ENCODE peak calls at places on chromosomes 6 and 20, in ten cellular contexts. One of them, this sample, is unnamed.

GRCh38 chr6:93036835-93037234 is 382.5 kb downstream of the EPHA7 start:
- DNase-seq in lower leg skin: no peak
- DNase-seq in GM06990: no peak
- DNase-seq in pancreas: no peak
- DNase-seq in tibial nerve: no peak
- DNase-seq in fibroblast of pulmonary artery: peak; percentile 59
- DNase-seq in epithelial cell of proximal tubule: peak; percentile 13
- DNase-seq in foreskin fibroblast: peak; percentile 1
- DNase-seq in fibroblast of the aortic adventitia: peak; percentile 5
- DNase-seq in psoas muscle: no peak
- DNase-seq in this sample: no peak

GRCh38 chr20:48603819-48604405 is 223.9 kb downstream of the PREX1 start:
- DNase-seq in fibroblast of the aortic adventitia: no peak
- DNase-seq in psoas muscle: no peak
- DNase-seq in tibial nerve: peak; percentile 6
- DNase-seq in pancreas: peak; percentile 46
- DNase-seq in GM06990: no peak
- DNase-seq in foreskin fibroblast: no peak
- DNase-seq in lower leg skin: no peak
- DNase-seq in epithelial cell of proximal tubule: no peak
- DNase-seq in fibroblast of pulmonary artery: no peak
- DNase-seq in this sample: no peak

GRCh38 chr20:46990811-46991567 is 96.3 kb downstream of the EYA2 start:
- DNase-seq in tibial nerve: no peak
- DNase-seq in GM06990: no peak
- DNase-seq in fibroblast of pulmonary artery: no peak
- DNase-seq in lower leg skin: no peak
- DNase-seq in psoas muscle: no peak
- DNase-seq in epithelial cell of proximal tubule: no peak
- DNase-seq in pancreas: no peak
- DNase-seq in fibroblast of the aortic adventitia: no peak
- DNase-seq in foreskin fibroblast: no peak
- DNase-seq in this sample: no peak

GRCh38 chr6:35833534-35833933 is 28.4 kb downstream of the LHFPL5 start:
- DNase-seq in fibroblast of pulmonary artery: peak; percentile 6
- DNase-seq in epithelial cell of proximal tubule: peak; percentile 13
- DNase-seq in tibial nerve: no peak
- DNase-seq in pancreas: no peak
- DNase-seq in GM06990: no peak
- DNase-seq in fibroblast of the aortic adventitia: no peak
- DNase-seq in psoas muscle: no peak
- DNase-seq in lower leg skin: no peak
- DNase-seq in foreskin fibroblast: peak; percentile 22
- DNase-seq in this sample: no peak

GRCh38 chr20:10090588-10091166 is 55.9 kb downstream of the ANKEF1 start:
- DNase-seq in psoas muscle: peak; percentile 12
- DNase-seq in fibroblast of pulmonary artery: peak; percentile 72
- DNase-seq in tibial nerve: no peak
- DNase-seq in pancreas: no peak
- DNase-seq in foreskin fibroblast: peak; percentile 83
- DNase-seq in GM06990: no peak
- DNase-seq in epithelial cell of proximal tubule: no peak
- DNase-seq in lower leg skin: peak; percentile 40
- DNase-seq in fibroblast of the aortic adventitia: peak; percentile 71
- DNase-seq in this sample: peak; percentile 39

GRCh38 chr6:147040041-147040440 is 164.2 kb upstream of the STXBP5 start:
- DNase-seq in psoas muscle: no peak
- DNase-seq in GM06990: no peak
- DNase-seq in fibroblast of the aortic adventitia: peak; percentile 72
- DNase-seq in tibial nerve: no peak
- DNase-seq in fibroblast of pulmonary artery: peak; percentile 30
- DNase-seq in epithelial cell of proximal tubule: no peak
- DNase-seq in pancreas: no peak
- DNase-seq in foreskin fibroblast: no peak
- DNase-seq in lower leg skin: no peak
- DNase-seq in this sample: no peak

GRCh38 chr20:20549267-20549612 is 163.2 kb downstream of the RALGAPA2 start:
- DNase-seq in psoas muscle: no peak
- DNase-seq in foreskin fibroblast: no peak
- DNase-seq in lower leg skin: peak; percentile 39
- DNase-seq in GM06990: no peak
- DNase-seq in fibroblast of the aortic adventitia: peak; percentile 3
- DNase-seq in pancreas: no peak
- DNase-seq in epithelial cell of proximal tubule: no peak
- DNase-seq in fibroblast of pulmonary artery: no peak
- DNase-seq in tibial nerve: no peak
- DNase-seq in this sample: no peak

GRCh38 chr20:38023181-38024085 is 9.8 kb downstream of the TTI1 start:
- DNase-seq in psoas muscle: no peak
- DNase-seq in GM06990: no peak
- DNase-seq in tibial nerve: no peak
- DNase-seq in lower leg skin: no peak
- DNase-seq in epithelial cell of proximal tubule: no peak
- DNase-seq in foreskin fibroblast: peak; percentile 85
- DNase-seq in pancreas: no peak
- DNase-seq in fibroblast of the aortic adventitia: peak; percentile 31
- DNase-seq in fibroblast of pulmonary artery: peak; percentile 64
- DNase-seq in this sample: no peak

GRCh38 chr6:115847671-115848070 is 213.0 kb downstream of the FRK start:
- DNase-seq in pancreas: no peak
- DNase-seq in tibial nerve: no peak
- DNase-seq in psoas muscle: no peak
- DNase-seq in epithelial cell of proximal tubule: no peak
- DNase-seq in foreskin fibroblast: no peak
- DNase-seq in lower leg skin: no peak
- DNase-seq in GM06990: no peak
- DNase-seq in fibroblast of the aortic adventitia: no peak
- DNase-seq in fibroblast of pulmonary artery: no peak
- DNase-seq in this sample: no peak
- TF ChIP-seq CTCF in pancreas: no peak
- TF ChIP-seq CTCF in tibial nerve: no peak
- TF ChIP-seq CTCF in psoas muscle: no peak
- TF ChIP-seq CTCF in epithelial cell of proximal tubule: no peak
- TF ChIP-seq CTCF in foreskin fibroblast: no peak
- TF ChIP-seq CTCF in lower leg skin: no peak
- TF ChIP-seq CTCF in GM06990: no peak
- TF ChIP-seq CTCF in fibroblast of the aortic adventitia: no peak
- TF ChIP-seq CTCF in fibroblast of pulmonary artery: no peak
- TF ChIP-seq CTCF in this sample: no peak

GRCh38 chr20:58634818-58635665 is 16.0 kb upstream of the STX16 start:
- DNase-seq in GM06990: no peak
- DNase-seq in fibroblast of the aortic adventitia: no peak
- DNase-seq in lower leg skin: no peak
- DNase-seq in foreskin fibroblast: peak; percentile 28
- DNase-seq in pancreas: no peak
- DNase-seq in fibroblast of pulmonary artery: no peak
- DNase-seq in tibial nerve: no peak
- DNase-seq in psoas muscle: no peak
- DNase-seq in epithelial cell of proximal tubule: no peak
- DNase-seq in this sample: no peak

GRCh38 chr20:58636396-58636982 is 14.6 kb upstream of the STX16 start:
- DNase-seq in pancreas: no peak
- DNase-seq in fibroblast of the aortic adventitia: no peak
- DNase-seq in GM06990: no peak
- DNase-seq in lower leg skin: no peak
- DNase-seq in epithelial cell of proximal tubule: no peak
- DNase-seq in tibial nerve: no peak
- DNase-seq in psoas muscle: no peak
- DNase-seq in foreskin fibroblast: no peak
- DNase-seq in fibroblast of pulmonary artery: no peak
- DNase-seq in this sample: no peak

GRCh38 chr20:58638467-58639181 is 12.5 kb upstream of the STX16 start:
- DNase-seq in GM06990: no peak
- DNase-seq in psoas muscle: no peak
- DNase-seq in fibroblast of the aortic adventitia: no peak
- DNase-seq in epithelial cell of proximal tubule: no peak
- DNase-seq in fibroblast of pulmonary artery: no peak
- DNase-seq in foreskin fibroblast: no peak
- DNase-seq in pancreas: no peak
- DNase-seq in tibial nerve: no peak
- DNase-seq in lower leg skin: no peak
- DNase-seq in this sample: no peak

GRCh38 chr20:58637466-58638198 is 13.5 kb upstream of the STX16 start:
- DNase-seq in epithelial cell of proximal tubule: no peak
- DNase-seq in tibial nerve: no peak
- DNase-seq in GM06990: no peak
- DNase-seq in pancreas: no peak
- DNase-seq in foreskin fibroblast: no peak
- DNase-seq in fibroblast of the aortic adventitia: no peak
- DNase-seq in lower leg skin: no peak
- DNase-seq in psoas muscle: no peak
- DNase-seq in fibroblast of pulmonary artery: no peak
- DNase-seq in this sample: no peak

DNA sequence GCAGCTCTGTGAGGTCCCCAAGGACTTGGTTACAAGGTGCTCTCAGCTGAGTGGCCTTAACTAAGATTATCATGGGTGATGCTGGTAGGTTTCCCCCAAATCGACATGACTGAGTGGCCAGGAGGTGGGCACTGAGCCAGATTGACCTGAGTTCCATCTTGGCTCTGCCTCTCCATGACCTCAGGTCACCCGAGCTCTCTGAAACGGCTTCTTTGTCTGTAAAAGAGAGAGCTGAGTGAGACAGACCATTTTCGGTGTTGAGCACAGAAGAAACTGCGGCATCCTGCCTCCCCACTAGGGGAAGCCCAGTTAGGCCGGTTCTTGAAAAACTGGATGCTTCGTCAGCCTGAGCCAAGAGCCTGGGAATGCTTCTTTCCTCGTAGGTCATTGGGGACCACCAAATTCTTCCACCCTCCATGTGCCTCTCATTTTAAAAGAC is 14.1 kb upstream of the STX16 start:
- DNase-seq in foreskin fibroblast: no peak
- DNase-seq in fibroblast of the aortic adventitia: no peak
- DNase-seq in lower leg skin: no peak
- DNase-seq in psoas muscle: no peak
- DNase-seq in GM06990: no peak
- DNase-seq in fibroblast of pulmonary artery: no peak
- DNase-seq in pancreas: no peak
- DNase-seq in epithelial cell of proximal tubule: no peak
- DNase-seq in tibial nerve: no peak
- DNase-seq in this sample: no peak
- TF ChIP-seq CTCF in foreskin fibroblast: no peak
- TF ChIP-seq CTCF in fibroblast of the aortic adventitia: peak; percentile 53
- TF ChIP-seq CTCF in lower leg skin: no peak
- TF ChIP-seq CTCF in psoas muscle: no peak
- TF ChIP-seq CTCF in GM06990: no peak
- TF ChIP-seq CTCF in fibroblast of pulmonary artery: peak; percentile 36
- TF ChIP-seq CTCF in pancreas: no peak
- TF ChIP-seq CTCF in epithelial cell of proximal tubule: peak; percentile 36
- TF ChIP-seq CTCF in tibial nerve: peak; percentile 9
- TF ChIP-seq CTCF in this sample: peak; percentile 22

GRCh38 chr6:110996661-110997060 is 14.8 kb downstream of the RPF2 start:
- DNase-seq in tibial nerve: no peak
- DNase-seq in fibroblast of the aortic adventitia: no peak
- DNase-seq in psoas muscle: no peak
- DNase-seq in foreskin fibroblast: no peak
- DNase-seq in epithelial cell of proximal tubule: no peak
- DNase-seq in GM06990: no peak
- DNase-seq in pancreas: no peak
- DNase-seq in lower leg skin: no peak
- DNase-seq in fibroblast of pulmonary artery: no peak
- DNase-seq in this sample: no peak

GRCh38 chr6:111002350-111002749 is 20.5 kb downstream of the RPF2 start:
- DNase-seq in epithelial cell of proximal tubule: no peak
- DNase-seq in GM06990: no peak
- DNase-seq in pancreas: no peak
- DNase-seq in fibroblast of pulmonary artery: no peak
- DNase-seq in tibial nerve: no peak
- DNase-seq in fibroblast of the aortic adventitia: no peak
- DNase-seq in psoas muscle: no peak
- DNase-seq in lower leg skin: no peak
- DNase-seq in foreskin fibroblast: no peak
- DNase-seq in this sample: no peak

DNA sequence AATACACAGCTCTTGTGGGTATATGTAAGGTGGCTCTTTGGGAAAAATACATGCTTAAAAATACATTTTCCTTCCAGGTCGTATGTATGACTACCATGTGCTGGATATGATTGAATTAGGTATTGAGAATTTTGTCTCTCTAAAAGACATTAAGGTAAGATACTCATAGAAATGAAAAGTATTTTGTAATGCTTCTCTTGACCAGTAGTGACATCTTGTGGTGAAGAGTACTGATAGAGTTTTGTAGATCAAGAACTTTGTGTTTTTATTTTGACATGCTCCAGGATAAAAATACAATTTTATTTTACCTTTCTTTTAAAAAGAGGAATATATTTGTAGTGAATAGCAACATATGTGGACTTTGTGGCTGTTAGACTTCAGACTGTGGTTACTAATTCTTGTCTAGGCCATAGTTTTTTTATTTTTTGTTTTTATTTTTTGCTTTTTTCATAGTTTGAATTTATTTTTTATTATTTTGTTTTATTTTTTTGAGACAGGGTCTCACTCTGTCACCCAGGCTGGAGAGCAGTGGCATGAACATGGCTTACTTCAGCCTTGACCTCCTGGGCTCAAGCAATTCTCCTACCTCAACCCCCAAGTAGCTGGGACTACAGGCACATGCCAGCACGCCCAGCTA is 17.9 kb downstream of the RPF2 start:
- DNase-seq in fibroblast of pulmonary artery: peak; percentile 68
- DNase-seq in psoas muscle: no peak
- DNase-seq in foreskin fibroblast: peak; percentile 58
- DNase-seq in tibial nerve: no peak
- DNase-seq in epithelial cell of proximal tubule: no peak
- DNase-seq in GM06990: no peak
- DNase-seq in pancreas: no peak
- DNase-seq in lower leg skin: no peak
- DNase-seq in fibroblast of the aortic adventitia: peak; percentile 63
- DNase-seq in this sample: no peak
- TF ChIP-seq CTCF in fibroblast of pulmonary artery: peak; percentile 51
- TF ChIP-seq CTCF in psoas muscle: peak; percentile 51
- TF ChIP-seq CTCF in foreskin fibroblast: peak; percentile 25
- TF ChIP-seq CTCF in tibial nerve: peak; percentile 31
- TF ChIP-seq CTCF in epithelial cell of proximal tubule: peak; percentile 53
- TF ChIP-seq CTCF in GM06990: peak; percentile 34
- TF ChIP-seq CTCF in pancreas: no peak
- TF ChIP-seq CTCF in lower leg skin: no peak
- TF ChIP-seq CTCF in fibroblast of the aortic adventitia: peak; percentile 32
- TF ChIP-seq CTCF in this sample: peak; percentile 33

DNA sequence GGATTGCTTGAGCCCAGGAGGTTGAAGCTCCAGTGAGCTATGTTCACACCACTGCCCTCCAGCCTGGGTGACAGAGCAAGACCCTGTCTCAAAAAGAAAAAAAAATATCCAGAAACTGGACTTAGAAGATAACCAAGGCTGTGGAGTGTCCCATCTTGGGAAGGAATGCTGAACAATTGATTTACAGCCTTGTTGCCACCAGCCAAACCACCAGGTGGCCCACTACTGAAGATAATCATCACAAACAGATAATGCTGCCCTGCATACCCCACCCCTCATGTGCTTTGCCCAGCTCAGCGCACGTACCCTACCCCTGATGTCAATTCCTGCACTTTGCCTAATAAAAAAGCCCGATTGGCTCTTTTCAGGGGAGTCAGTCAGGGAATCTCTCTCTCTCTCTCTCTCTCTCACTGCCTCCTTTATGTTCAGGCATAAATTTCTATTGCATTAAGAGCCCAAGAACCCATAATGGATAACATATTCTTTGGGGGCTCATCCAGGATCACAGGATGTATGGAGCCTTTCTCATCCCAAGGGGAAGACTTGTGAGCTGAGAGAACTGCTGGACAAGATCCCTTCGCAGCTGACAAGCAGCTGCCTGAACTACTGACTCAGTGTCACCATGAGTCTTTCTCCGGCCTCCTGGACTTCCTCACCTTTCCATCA is 166.4 kb downstream of the CD24 start:
- DNase-seq in epithelial cell of proximal tubule: no peak
- DNase-seq in fibroblast of pulmonary artery: no peak
- DNase-seq in psoas muscle: no peak
- DNase-seq in lower leg skin: no peak
- DNase-seq in fibroblast of the aortic adventitia: no peak
- DNase-seq in foreskin fibroblast: no peak
- DNase-seq in pancreas: no peak
- DNase-seq in GM06990: no peak
- DNase-seq in tibial nerve: no peak
- DNase-seq in this sample: no peak
- TF ChIP-seq CTCF in epithelial cell of proximal tubule: no peak
- TF ChIP-seq CTCF in fibroblast of pulmonary artery: no peak
- TF ChIP-seq CTCF in psoas muscle: no peak
- TF ChIP-seq CTCF in lower leg skin: no peak
- TF ChIP-seq CTCF in fibroblast of the aortic adventitia: no peak
- TF ChIP-seq CTCF in foreskin fibroblast: no peak
- TF ChIP-seq CTCF in pancreas: no peak
- TF ChIP-seq CTCF in GM06990: no peak
- TF ChIP-seq CTCF in tibial nerve: no peak
- TF ChIP-seq CTCF in this sample: no peak